ENCODE peak calls at places on chromosomes 2 and 18, in four cellular contexts. Q is naive thymus-derived CD4-positive, alpha-beta T cell; B is AG04450; S is ovary. N is an unnamed sample.

GRCh38 chr2:120360307-120360855 is 14.4 kb downstream of the INHBB start:
- DNase-seq in Q (no peak), B (no peak), S (no peak), N (no peak)

GRCh38 chr18:37294951-37295350 is 270.6 kb downstream of the CELF4 start:
- DNase-seq in Q (no peak), B (no peak), S (no peak), N (no peak)

GRCh38 chr18:59929621-59930295 is 30.0 kb downstream of the PMAIP1 start:
- DNase-seq in Q (no peak), B (no peak), S (no peak), N (no peak)

GRCh38 chr2:217593732-217594131 is 409.1 kb downstream of the TNS1 start:
- DNase-seq in Q (no peak), B (no peak), S (no peak), N (no peak)

GRCh38 chr2:46849080-46849715 is 66.4 kb downstream of the MCFD2 start:
- DNase-seq in Q (no peak), B (no peak), S (no peak), N (no peak)

GRCh38 chr2:188940171-188940570 is 34.0 kb upstream of the COL3A1 start:
- DNase-seq in Q (no peak), B (no peak), S (peak), N (no peak)

GRCh38 chr2:238370482-238371372 is 50.4 kb downstream of the TRAF3IP1 start:
- DNase-seq in Q (peak), B (peak), S (peak), N (peak)

GRCh38 chr2:86764661-86765307 is 25.9 kb downstream of the CD8A start:
- DNase-seq in Q (no peak), B (peak), S (no peak), N (no peak)

GRCh38 chr2:143843696-143844095 is 676.2 kb downstream of the ZEB2 start:
- DNase-seq in Q (no peak), B (no peak), S (no peak), N (no peak)

GRCh38 chr2:32877587-32878162 is 69.1 kb upstream of the LTBP1 start:
- DNase-seq in Q (no peak), B (no peak), S (no peak), N (no peak)

GRCh38 chr2:158573739-158574138 is 117.0 kb downstream of the PKP4 start:
- DNase-seq in Q (no peak), B (no peak), S (no peak), N (no peak)

GRCh38 chr2:183117226-183117625 is 7.0 kb upstream of the NUP35 start:
- DNase-seq in Q (no peak), B (no peak), S (no peak), N (no peak)

GRCh38 chr2:100142393-100142792 is at the start of gene AFF3:
- DNase-seq in Q (peak), B (no peak), S (no peak), N (no peak)

GRCh38 chr18:77058186-77058847 is 74.3 kb downstream of the MBP start:
- DNase-seq in Q (no peak), B (no peak), S (peak), N (no peak)

DNA sequence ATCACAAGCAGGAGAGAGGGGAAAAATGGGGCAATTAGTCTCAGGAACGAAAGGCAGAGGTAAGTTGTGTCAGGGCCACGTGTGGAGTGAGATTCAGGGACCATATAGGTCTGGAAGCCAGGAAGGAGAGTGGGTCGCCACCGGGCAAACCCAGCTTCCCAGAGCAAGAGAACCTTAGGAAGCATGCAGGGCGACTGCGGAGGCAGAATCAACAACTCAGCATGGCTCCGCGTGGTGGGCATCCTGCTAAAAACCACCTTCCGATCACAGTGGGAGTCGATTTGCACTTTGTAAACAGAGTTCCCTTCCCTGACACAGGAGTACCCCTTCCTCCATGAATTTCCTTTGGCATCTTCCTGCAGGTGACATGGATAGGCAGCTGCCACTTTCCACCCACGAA is 114.6 kb downstream of the TTC32 start:
- DNase-seq in Q (no peak), B (no peak), S (no peak), N (no peak)
- H3K27ac ChIP-seq in Q (no peak), B (peak), S (no peak), N (no peak)

DNA sequence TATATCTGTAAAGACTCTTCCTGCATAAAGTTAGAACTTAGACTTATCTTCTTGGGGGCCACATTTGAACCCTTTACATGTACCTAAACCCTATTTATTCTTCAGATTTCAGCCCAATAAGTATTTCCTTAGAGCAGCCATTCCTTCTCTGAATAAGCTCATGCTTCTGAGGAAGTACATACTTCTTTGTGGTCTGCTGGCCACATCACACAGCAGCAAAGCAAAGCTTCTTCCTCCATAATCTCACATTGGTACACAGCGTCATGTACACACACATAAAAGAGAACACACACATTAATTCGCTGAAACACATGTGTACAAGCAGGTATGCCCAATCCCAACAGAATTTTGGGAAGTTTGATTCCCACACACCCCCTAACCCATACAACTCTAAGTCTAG is 331.0 kb downstream of the CDH2 start:
- DNase-seq in Q (no peak), B (no peak), S (no peak), N (no peak)
- H3K27ac ChIP-seq in Q (no peak), B (no peak), S (no peak), N (no peak)

GRCh38 chr2:240291337-240291751 is 144.1 kb upstream of the GPC1 start:
- DNase-seq in Q (no peak), B (no peak), S (no peak), N (no peak)

GRCh38 chr2:240290432-240291336 is 144.8 kb upstream of the GPC1 start:
- DNase-seq in Q (no peak), B (no peak), S (no peak), N (no peak)

GRCh38 chr2:240291940-240292574 is 143.4 kb upstream of the GPC1 start:
- DNase-seq in Q (no peak), B (no peak), S (no peak), N (no peak)

GRCh38 chr2:240288087-240288521 is 147.4 kb upstream of the GPC1 start:
- DNase-seq in Q (no peak), B (no peak), S (no peak), N (no peak)

GRCh38 chr2:240289701-240290431 is 145.6 kb upstream of the GPC1 start:
- DNase-seq in Q (no peak), B (no peak), S (no peak), N (no peak)
- H3K27ac ChIP-seq in Q (no peak), B (no peak), S (no peak), N (no peak)

GRCh38 chr2:74414913-74415761 is 6.3 kb downstream of the C2orf81 start:
- DNase-seq in Q (no peak), B (no peak), S (peak), N (peak)
- H3K27ac ChIP-seq in Q (peak), B (no peak), S (no peak), N (peak)

GRCh38 chr18:27839141-27839540 is 337.8 kb downstream of the CDH2 start:
- DNase-seq in Q (no peak), B (peak), S (no peak), N (no peak)

GRCh38 chr18:27843783-27844415 is 333.0 kb downstream of the CDH2 start:
- DNase-seq in Q (no peak), B (no peak), S (no peak), N (no peak)

GRCh38 chr18:27838230-27838629 is 338.7 kb downstream of the CDH2 start:
- DNase-seq in Q (no peak), B (no peak), S (no peak), N (no peak)
- H3K27ac ChIP-seq in Q (no peak), B (no peak), S (no peak), N (no peak)

GRCh38 chr2:127649100-127649611 is 3.2 kb downstream of the GPR17 start:
- DNase-seq in Q (no peak), B (no peak), S (no peak), N (peak)

GRCh38 chr2:127646487-127647241 is 711 bp downstream of the GPR17 start:
- DNase-seq in Q (no peak), B (no peak), S (no peak), N (peak)

GRCh38 chr2:127648321-127648720 is 2.4 kb downstream of the GPR17 start:
- DNase-seq in Q (no peak), B (no peak), S (no peak), N (peak)

GRCh38 chr2:127645395-127646291 is at the start of gene GPR17:
- DNase-seq in Q (no peak), B (no peak), S (no peak), N (peak)

GRCh38 chr2:127647242-127648190 is 1.6 kb downstream of the GPR17 start:
- DNase-seq in Q (no peak), B (no peak), S (no peak), N (peak)
- H3K27ac ChIP-seq in Q (no peak), B (no peak), S (no peak), N (peak)

N was measured in lower lobe of right lung.